ENCODE peak calls at places on chromosomes 12 and 14, in five cellular contexts. One of them, this sample, is unnamed.
A peak's percentile ranks its signal among the peaks of the same experiment; 100 is the strongest.

GRCh38 chr12:111841236-111841749 is 735 bp upstream of the MAPKAPK5 start:
- DNase-seq in right lobe of liver: no peak
- DNase-seq in A549: no peak
- DNase-seq in adrenal gland: no peak
- DNase-seq in body of pancreas: no peak
- DNase-seq in this sample: no peak

GRCh38 chr14:56117765-56118610 is at the start of gene PELI2:
- DNase-seq in right lobe of liver: peak; percentile 83
- DNase-seq in body of pancreas: peak; percentile 89
- DNase-seq in A549: peak; percentile 65
- DNase-seq in adrenal gland: peak; percentile 77
- DNase-seq in this sample: peak; percentile 81

GRCh38 chr12:124720019-124720686 is 143.5 kb downstream of the SCARB1 start:
- DNase-seq in A549: peak; percentile 53
- DNase-seq in body of pancreas: no peak
- DNase-seq in right lobe of liver: no peak
- DNase-seq in adrenal gland: peak; percentile 44
- DNase-seq in this sample: peak; percentile 76

GRCh38 chr12:57006809-57007475 is 596 bp upstream of the ZBTB39 start:
- DNase-seq in right lobe of liver: no peak
- DNase-seq in body of pancreas: no peak
- DNase-seq in A549: no peak
- DNase-seq in adrenal gland: no peak
- DNase-seq in this sample: no peak

GRCh38 chr12:14986449-14986848 is 13.6 kb downstream of the PDE6H start:
- DNase-seq in adrenal gland: no peak
- DNase-seq in right lobe of liver: no peak
- DNase-seq in A549: no peak
- DNase-seq in body of pancreas: no peak
- DNase-seq in this sample: no peak

GRCh38 chr12:131775124-131775903 is 52.9 kb upstream of the MMP17 start:
- DNase-seq in adrenal gland: no peak
- DNase-seq in body of pancreas: no peak
- DNase-seq in right lobe of liver: no peak
- DNase-seq in A549: no peak
- DNase-seq in this sample: no peak

GRCh38 chr14:44163946-44164345 is 343.1 kb downstream of the FSCB start:
- DNase-seq in body of pancreas: no peak
- DNase-seq in A549: no peak
- DNase-seq in adrenal gland: no peak
- DNase-seq in right lobe of liver: no peak
- DNase-seq in this sample: no peak

GRCh38 chr12:126874427-126875026 is 1392.4 kb upstream of the TMEM132C start:
- DNase-seq in body of pancreas: peak; percentile 67
- DNase-seq in A549: peak; percentile 63
- DNase-seq in adrenal gland: peak; percentile 58
- DNase-seq in right lobe of liver: peak; percentile 70
- DNase-seq in this sample: peak; percentile 21

GRCh38 chr12:570949-571794 is 92.1 kb downstream of the NINJ2 start:
- DNase-seq in adrenal gland: peak; percentile 91
- DNase-seq in right lobe of liver: peak; percentile 88
- DNase-seq in A549: peak; percentile 98
- DNase-seq in body of pancreas: peak; percentile 61
- DNase-seq in this sample: peak; percentile 74

GRCh38 chr14:28344381-28344780 is 422.2 kb upstream of the FOXG1 start:
- DNase-seq in right lobe of liver: no peak
- DNase-seq in adrenal gland: no peak
- DNase-seq in body of pancreas: no peak
- DNase-seq in A549: peak; percentile 32
- DNase-seq in this sample: no peak

GRCh38 chr14:94476018-94476417 is at the start of gene SERPINA9:
- DNase-seq in adrenal gland: no peak
- DNase-seq in body of pancreas: no peak
- DNase-seq in A549: no peak
- DNase-seq in right lobe of liver: no peak
- DNase-seq in this sample: no peak

GRCh38 chr14:90378249-90378648 is 18.6 kb upstream of the CALM1 start:
- DNase-seq in right lobe of liver: no peak
- DNase-seq in A549: no peak
- DNase-seq in adrenal gland: no peak
- DNase-seq in body of pancreas: no peak
- DNase-seq in this sample: no peak

GRCh38 chr12:79983492-79983891 is 48.6 kb upstream of the PPP1R12A start:
- DNase-seq in A549: peak; percentile 53
- DNase-seq in right lobe of liver: no peak
- DNase-seq in adrenal gland: no peak
- DNase-seq in body of pancreas: no peak
- DNase-seq in this sample: no peak

GRCh38 chr14:81341405-81342180 is 58.5 kb downstream of the STON2 start:
- DNase-seq in A549: no peak
- DNase-seq in right lobe of liver: no peak
- DNase-seq in body of pancreas: no peak
- DNase-seq in adrenal gland: no peak
- DNase-seq in this sample: no peak

GRCh38 chr14:96762650-96763049 is 34.5 kb upstream of the VRK1 start:
- DNase-seq in body of pancreas: peak; percentile 32
- DNase-seq in adrenal gland: no peak
- DNase-seq in right lobe of liver: no peak
- DNase-seq in A549: peak; percentile 76
- DNase-seq in this sample: no peak

GRCh38 chr14:70888681-70889175 is 18.5 kb upstream of the PCNX1 start:
- DNase-seq in body of pancreas: no peak
- DNase-seq in adrenal gland: no peak
- DNase-seq in right lobe of liver: no peak
- DNase-seq in A549: no peak
- DNase-seq in this sample: no peak

GRCh38 chr12:118402251-118402650 is 25.9 kb downstream of the SUDS3 start:
- DNase-seq in body of pancreas: no peak
- DNase-seq in right lobe of liver: no peak
- DNase-seq in A549: no peak
- DNase-seq in adrenal gland: peak; percentile 60
- DNase-seq in this sample: no peak

GRCh38 chr14:93859957-93860356 is 67.2 kb upstream of the FAM181A start:
- DNase-seq in adrenal gland: no peak
- DNase-seq in A549: no peak
- DNase-seq in right lobe of liver: no peak
- DNase-seq in body of pancreas: no peak
- DNase-seq in this sample: no peak

GRCh38 chr12:11714626-11715025 is 65.2 kb downstream of the ETV6 start:
- DNase-seq in A549: no peak
- DNase-seq in body of pancreas: no peak
- DNase-seq in adrenal gland: no peak
- DNase-seq in right lobe of liver: no peak
- DNase-seq in this sample: no peak

GRCh38 chr12:47221256-47222023 is 141.7 kb upstream of the AMIGO2 start:
- DNase-seq in adrenal gland: no peak
- DNase-seq in A549: peak; percentile 98
- DNase-seq in body of pancreas: no peak
- DNase-seq in right lobe of liver: no peak
- DNase-seq in this sample: no peak

GRCh38 chr14:28571636-28572035 is 195.0 kb upstream of the FOXG1 start:
- DNase-seq in adrenal gland: no peak
- DNase-seq in body of pancreas: no peak
- DNase-seq in A549: no peak
- DNase-seq in right lobe of liver: no peak
- DNase-seq in this sample: no peak

GRCh38 chr14:101361044-101361443 is 200.3 kb upstream of the DIO3 start:
- DNase-seq in adrenal gland: no peak
- DNase-seq in right lobe of liver: no peak
- DNase-seq in A549: no peak
- DNase-seq in body of pancreas: no peak
- DNase-seq in this sample: peak; percentile 73

GRCh38 chr12:27711312-27711682 is 665 bp downstream of the MRPS35 start:
- DNase-seq in body of pancreas: no peak
- DNase-seq in right lobe of liver: no peak
- DNase-seq in A549: peak; percentile 22
- DNase-seq in adrenal gland: no peak
- DNase-seq in this sample: no peak

GRCh38 chr12:39897315-39897714 is 208.6 kb downstream of the SLC2A13 start:
- DNase-seq in A549: no peak
- DNase-seq in adrenal gland: no peak
- DNase-seq in right lobe of liver: no peak
- DNase-seq in body of pancreas: no peak
- DNase-seq in this sample: no peak

GRCh38 chr14:28603606-28604005 is 163.0 kb upstream of the FOXG1 start:
- DNase-seq in right lobe of liver: no peak
- DNase-seq in body of pancreas: no peak
- DNase-seq in adrenal gland: no peak
- DNase-seq in A549: peak; percentile 31
- DNase-seq in this sample: no peak

GRCh38 chr14:64604001-64604400 is 54.2 kb downstream of the PPP1R36 start:
- DNase-seq in right lobe of liver: no peak
- DNase-seq in adrenal gland: no peak
- DNase-seq in body of pancreas: no peak
- DNase-seq in A549: no peak
- DNase-seq in this sample: no peak

GRCh38 chr12:45435945-45436710 is 220.2 kb downstream of the ANO6 start:
- DNase-seq in body of pancreas: peak; percentile 17
- DNase-seq in A549: no peak
- DNase-seq in adrenal gland: no peak
- DNase-seq in right lobe of liver: no peak
- DNase-seq in this sample: no peak

GRCh38 chr14:102255401-102256190 is 49.4 kb downstream of the MOK start:
- DNase-seq in A549: peak; percentile 58
- DNase-seq in adrenal gland: peak; percentile 9
- DNase-seq in right lobe of liver: no peak
- DNase-seq in body of pancreas: no peak
- DNase-seq in this sample: no peak

GRCh38 chr12:113184098-113184899 is 979 bp downstream of the DDX54 start:
- DNase-seq in adrenal gland: no peak
- DNase-seq in A549: no peak
- DNase-seq in right lobe of liver: no peak
- DNase-seq in body of pancreas: no peak
- DNase-seq in this sample: no peak

GRCh38 chr12:54689984-54690383 is 41.8 kb upstream of the DCD start:
- DNase-seq in right lobe of liver: no peak
- DNase-seq in A549: peak; percentile 22
- DNase-seq in body of pancreas: no peak
- DNase-seq in adrenal gland: no peak
- DNase-seq in this sample: no peak

GRCh38 chr14:100067481-100067880 is 2.3 kb downstream of the EVL start:
- DNase-seq in adrenal gland: no peak
- DNase-seq in A549: no peak
- DNase-seq in right lobe of liver: no peak
- DNase-seq in body of pancreas: no peak
- DNase-seq in this sample: no peak

GRCh38 chr12:94594443-94594825 is 55.9 kb downstream of the TMCC3 start:
- DNase-seq in right lobe of liver: no peak
- DNase-seq in adrenal gland: no peak
- DNase-seq in A549: no peak
- DNase-seq in body of pancreas: no peak
- DNase-seq in this sample: no peak

GRCh38 chr14:88248606-88249005 is 74.5 kb downstream of the KCNK10 start:
- DNase-seq in right lobe of liver: no peak
- DNase-seq in adrenal gland: no peak
- DNase-seq in body of pancreas: peak; percentile 7
- DNase-seq in A549: peak; percentile 7
- DNase-seq in this sample: no peak

GRCh38 chr12:71636704-71637115 is 26.9 kb downstream of the ZFC3H1 start:
- DNase-seq in body of pancreas: peak; percentile 15
- DNase-seq in right lobe of liver: no peak
- DNase-seq in A549: peak; percentile 78
- DNase-seq in adrenal gland: no peak
- DNase-seq in this sample: no peak

GRCh38 chr12:90260136-90260535 is 551.5 kb upstream of the ATP2B1 start:
- DNase-seq in A549: no peak
- DNase-seq in right lobe of liver: no peak
- DNase-seq in adrenal gland: no peak
- DNase-seq in body of pancreas: no peak
- DNase-seq in this sample: no peak

GRCh38 chr12:65532744-65533143 is 254.3 kb downstream of the MSRB3 start:
- DNase-seq in body of pancreas: no peak
- DNase-seq in right lobe of liver: no peak
- DNase-seq in A549: no peak
- DNase-seq in adrenal gland: no peak
- DNase-seq in this sample: no peak

GRCh38 chr14:39762576-39763401 is 330.6 kb upstream of the FBXO33 start:
- DNase-seq in adrenal gland: no peak
- DNase-seq in A549: no peak
- DNase-seq in body of pancreas: no peak
- DNase-seq in right lobe of liver: no peak
- DNase-seq in this sample: no peak
- H3K4me3 ChIP-seq in adrenal gland: no peak overlapping the region
- H3K4me3 ChIP-seq in A549: no peak overlapping the region
- H3K4me3 ChIP-seq in body of pancreas: no peak overlapping the region
- H3K4me3 ChIP-seq in right lobe of liver: no peak overlapping the region
- H3K4me3 ChIP-seq in this sample: no peak overlapping the region

DNA sequence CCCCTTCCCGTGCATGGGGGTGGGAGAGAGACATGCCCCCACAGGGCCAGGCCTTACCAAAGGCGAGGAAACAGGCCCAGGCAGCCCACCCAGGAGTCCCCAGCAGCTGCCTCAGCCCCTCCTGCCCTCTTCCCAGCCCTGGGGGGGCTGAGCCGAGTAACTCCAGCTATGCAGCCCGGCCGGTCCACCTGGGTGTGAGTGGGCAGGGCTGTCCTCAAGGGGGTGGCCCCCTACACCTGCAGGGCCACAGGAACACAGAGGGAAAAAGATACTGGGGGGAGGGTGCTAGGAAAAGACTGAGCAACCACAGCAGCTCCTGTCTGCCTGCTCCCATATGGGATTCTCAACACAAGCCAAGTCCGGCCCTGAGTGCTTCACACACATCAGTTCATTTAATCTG is 7.6 kb downstream of the FIGNL2 start:
- DNase-seq in adrenal gland: no peak
- DNase-seq in body of pancreas: no peak
- DNase-seq in A549: no peak
- DNase-seq in right lobe of liver: no peak
- DNase-seq in this sample: no peak
- H3K4me1 ChIP-seq in adrenal gland: no peaks in the 10 kb centered on the region
- H3K4me1 ChIP-seq in body of pancreas: no peaks in the 10 kb centered on the region
- H3K4me1 ChIP-seq in A549: no peaks in the 10 kb centered on the region
- H3K4me1 ChIP-seq in right lobe of liver: no peaks in the 10 kb centered on the region
- H3K4me1 ChIP-seq in this sample: no peaks in the 10 kb centered on the region

GRCh38 chr12:108514973-108515814 is at the start of gene FICD:
- DNase-seq in right lobe of liver: peak; percentile 100
- DNase-seq in A549: peak; percentile 99
- DNase-seq in body of pancreas: peak; percentile 100
- DNase-seq in adrenal gland: peak; percentile 100
- DNase-seq in this sample: peak; percentile 99
- TF ChIP-seq POLR2A in right lobe of liver: peak; percentile 51
- TF ChIP-seq POLR2A in A549: peak; percentile 53
- TF ChIP-seq POLR2A in body of pancreas: peak; percentile 60
- TF ChIP-seq POLR2A in adrenal gland: no peak
- TF ChIP-seq POLR2A in this sample: no peak

GRCh38 chr12:2198542-2198941 is 145.8 kb downstream of the CACNA1C start:
- DNase-seq in A549: no peak
- DNase-seq in body of pancreas: no peak
- DNase-seq in right lobe of liver: no peak
- DNase-seq in adrenal gland: no peak
- DNase-seq in this sample: no peak
- H3K4me3 ChIP-seq in A549: no peak overlapping the region
- H3K4me3 ChIP-seq in body of pancreas: no peak overlapping the region
- H3K4me3 ChIP-seq in right lobe of liver: no peak overlapping the region
- H3K4me3 ChIP-seq in adrenal gland: no peak overlapping the region
- H3K4me3 ChIP-seq in this sample: no peak overlapping the region